ENCODE peak calls at places on chromosomes 13 and 19, in seven cellular contexts. A is foreskin fibroblast, P is GM12865, Y is neural progenitor cell, F is fibroblast of lung, D is GM13977, O is colonic mucosa. G is an unnamed sample.

GRCh38 chr19:51094696-51095279 is 12.1 kb upstream of the KLK14 start:
- DNase-seq in A (no peak), P (peak), Y (peak), F (no peak), D (peak), O (no peak), G (no peak)

GRCh38 chr19:12779162-12779993 is 4.0 kb upstream of the HOOK2 start:
- DNase-seq in A (peak), P (peak), Y (peak), F (peak), D (no peak), O (peak), G (no peak)

GRCh38 chr19:34124828-34125227 is 47.5 kb upstream of the LSM14A start:
- DNase-seq in A (no peak), P (no peak), Y (peak), F (no peak), D (no peak), O (no peak), G (no peak)

GRCh38 chr13:29359181-29359580 is 236.3 kb downstream of the SLC7A1 start:
- DNase-seq in A (no peak), P (no peak), Y (no peak), F (no peak), D (no peak), O (no peak), G (no peak)

GRCh38 chr19:50835103-50835784 is 1.9 kb upstream of the KLK15 start:
- DNase-seq in A (no peak), P (no peak), Y (no peak), F (peak), D (no peak), O (peak), G (no peak)

GRCh38 chr13:106034201-106034600 is 501.3 kb downstream of the EFNB2 start:
- DNase-seq in A (no peak), P (no peak), Y (no peak), F (peak), D (no peak), O (no peak), G (no peak)

GRCh38 chr13:50323440-50324070 is 308.3 kb downstream of the KCNRG start:
- DNase-seq in A (peak), P (no peak), Y (no peak), F (peak), D (no peak), O (no peak), G (no peak)

GRCh38 chr13:26558912-26559485 is 1.5 kb downstream of the WASF3 start:
- DNase-seq in A (no peak), P (no peak), Y (peak), F (no peak), D (no peak), O (no peak), G (no peak)

GRCh38 chr13:29111446-29111845 is 291.3 kb downstream of the MTUS2 start:
- DNase-seq in A (no peak), P (no peak), Y (no peak), F (no peak), D (no peak), O (no peak), G (no peak)

GRCh38 chr13:46934749-46935148 is 37.9 kb upstream of the HTR2A start:
- DNase-seq in A (no peak), P (peak), Y (no peak), F (no peak), D (no peak), O (no peak), G (no peak)

GRCh38 chr19:772730-773436 is 22.0 kb downstream of the MISP start:
- DNase-seq in A (no peak), P (no peak), Y (peak), F (no peak), D (no peak), O (no peak), G (no peak)

GRCh38 chr13:59437902-59438301 is 725.8 kb downstream of the DIAPH3 start:
- DNase-seq in A (no peak), P (no peak), Y (no peak), F (no peak), D (no peak), O (no peak), G (no peak)

GRCh38 chr19:13902993-13903555 is 2.8 kb downstream of the BRME1 start:
- DNase-seq in A (no peak), P (peak), Y (no peak), F (no peak), D (no peak), O (no peak), G (no peak)

GRCh38 chr19:45446295-45446694 is 21.5 kb upstream of the FOSB start:
- DNase-seq in A (no peak), P (peak), Y (peak), F (peak), D (peak), O (no peak), G (no peak)

GRCh38 chr13:23949200-23949599 is 51.9 kb upstream of the C1QTNF9B start:
- DNase-seq in A (no peak), P (no peak), Y (no peak), F (no peak), D (no peak), O (no peak), G (no peak)

GRCh38 chr13:84439108-84439507 is 556.8 kb upstream of the SLITRK1 start:
- DNase-seq in A (peak), P (no peak), Y (no peak), F (peak), D (no peak), O (no peak), G (no peak)

GRCh38 chr19:4456566-4456842 is 1.1 kb downstream of the UBXN6 start:
- DNase-seq in A (peak), P (no peak), Y (peak), F (peak), D (no peak), O (peak), G (no peak)

GRCh38 chr13:50898338-50898737 is 11.3 kb upstream of the RNASEH2B start:
- DNase-seq in A (no peak), P (no peak), Y (no peak), F (no peak), D (no peak), O (no peak), G (no peak)

GRCh38 chr19:41548954-41549688 is 26.8 kb upstream of the CEACAM21 start:
- DNase-seq in A (no peak), P (peak), Y (peak), F (no peak), D (peak), O (no peak), G (no peak)

GRCh38 chr13:92716749-92717148 is 509.9 kb upstream of the GPC6 start:
- DNase-seq in A (peak), P (no peak), Y (no peak), F (peak), D (no peak), O (no peak), G (no peak)

GRCh38 chr13:30654430-30654829 is 36.7 kb downstream of the USPL1 start:
- DNase-seq in A (no peak), P (no peak), Y (no peak), F (no peak), D (no peak), O (no peak), G (no peak)

GRCh38 chr13:45121421-45121820 is 1.1 kb downstream of the GTF2F2 start:
- DNase-seq in A (peak), P (peak), Y (peak), F (peak), D (peak), O (no peak), G (no peak)

GRCh38 chr19:3028305-3029069 is 593 bp downstream of the TLE2 start:
- DNase-seq in A (no peak), P (no peak), Y (peak), F (no peak), D (no peak), O (peak), G (no peak)

GRCh38 chr19:601790-602189 is 12.1 kb downstream of the HCN2 start:
- DNase-seq in A (no peak), P (no peak), Y (no peak), F (no peak), D (no peak), O (no peak), G (no peak)

GRCh38 chr19:48777720-48778119 is 22.4 kb downstream of the FGF21 start:
- DNase-seq in A (no peak), P (no peak), Y (no peak), F (no peak), D (no peak), O (no peak), G (no peak)

GRCh38 chr19:4375164-4375619 is 25.2 kb downstream of the SH3GL1 start:
- DNase-seq in A (no peak), P (no peak), Y (no peak), F (no peak), D (no peak), O (peak), G (no peak)

GRCh38 chr13:101942038-101942437 is 459.8 kb downstream of the FGF14 start:
- DNase-seq in A (no peak), P (peak), Y (peak), F (peak), D (no peak), O (peak), G (no peak)

GRCh38 chr13:76164290-76164689 is 528.2 kb downstream of the LMO7 start:
- DNase-seq in A (no peak), P (no peak), Y (no peak), F (no peak), D (no peak), O (no peak), G (no peak)

GRCh38 chr13:48160879-48161278 is 66.0 kb upstream of the MED4 start:
- DNase-seq in A (peak), P (no peak), Y (no peak), F (peak), D (no peak), O (no peak), G (no peak)

GRCh38 chr13:64925284-64925683 is 2304.9 kb downstream of the PCDH9 start:
- DNase-seq in A (no peak), P (peak), Y (peak), F (peak), D (no peak), O (no peak), G (no peak)

GRCh38 chr19:7597689-7598088 is 2.0 kb downstream of the CAMSAP3 start:
- DNase-seq in A (no peak), P (no peak), Y (no peak), F (no peak), D (no peak), O (no peak), G (no peak)
- TF ChIP-seq CTCF in A (no peak), P (no peak), Y (no peak), F (no peak), D (no peak), O (no peak), G (no peak)

GRCh38 chr19:29966594-29967249 is 24.7 kb downstream of the URI1 start:
- DNase-seq in A (no peak), P (peak), Y (no peak), F (peak), D (no peak), O (no peak), G (no peak)
- TF ChIP-seq CTCF in A (no peak), P (peak), Y (peak), F (peak), D (peak), O (no peak), G (no peak)

DNA sequence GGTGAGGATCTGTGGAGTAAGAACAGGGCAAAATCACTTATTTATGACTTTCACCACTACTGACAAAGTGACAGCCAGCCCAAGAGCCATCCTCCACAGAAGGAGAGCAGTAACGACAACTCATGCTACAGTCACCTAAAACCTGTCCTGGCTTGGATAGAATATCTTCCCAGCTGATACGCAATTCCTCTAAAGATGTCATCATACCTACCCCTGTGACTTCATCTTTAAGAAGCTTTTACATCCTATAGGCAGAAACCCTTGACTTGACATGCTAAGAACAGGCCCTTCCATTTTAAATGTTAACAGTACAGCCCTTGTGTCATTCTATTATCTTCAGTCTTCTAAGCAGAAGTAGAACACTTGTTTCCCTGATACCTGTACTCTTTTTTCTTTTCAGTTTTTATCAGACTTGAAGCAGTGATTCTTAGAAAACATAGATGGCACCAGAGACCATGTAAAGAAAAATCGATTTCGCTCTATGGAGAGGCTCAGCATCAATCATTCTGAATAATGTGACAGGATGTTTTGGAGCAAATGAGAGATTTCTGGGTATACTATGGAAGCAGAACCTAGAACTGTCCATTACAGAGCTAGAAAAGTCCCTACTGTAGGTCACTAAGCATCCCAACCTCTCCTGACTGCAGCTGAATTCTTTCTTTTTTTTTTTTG is 20.1 kb downstream of the STOML3 start:
- DNase-seq in A (no peak), P (no peak), Y (no peak), F (no peak), D (no peak), O (no peak), G (no peak)
- TF ChIP-seq CTCF in A (no peak), P (no peak), Y (peak), F (no peak), D (peak), O (no peak), G (no peak)

DNA sequence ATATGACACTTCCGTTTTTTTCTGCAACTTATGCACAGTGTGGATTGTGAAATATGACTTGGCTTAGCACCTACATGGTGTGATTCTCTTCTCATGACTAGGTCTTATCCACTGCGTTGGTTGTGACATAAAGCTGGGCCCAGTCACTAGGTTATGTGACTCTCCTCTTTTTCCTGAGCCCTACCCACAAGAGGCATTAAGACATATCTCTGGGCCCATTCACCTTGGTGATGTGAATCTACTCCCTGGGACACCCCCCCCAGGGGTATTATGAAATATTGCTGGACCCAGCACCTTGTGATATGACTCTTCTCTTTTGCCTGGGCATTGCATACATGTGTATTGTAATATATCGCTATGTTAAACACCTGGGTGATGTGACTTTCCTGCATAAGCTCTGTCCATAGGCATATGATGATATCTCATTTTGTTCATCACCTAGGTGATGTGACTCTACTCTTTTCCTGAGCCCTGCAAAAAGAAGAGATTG is 85.8 kb upstream of the ZNF43 start:
- DNase-seq in A (no peak), P (no peak), Y (no peak), F (no peak), D (no peak), O (no peak), G (no peak)
- TF ChIP-seq CTCF in A (no peak), P (no peak), Y (no peak), F (no peak), D (no peak), O (no peak), G (no peak)

GRCh38 chr13:97020194-97020593 is 25.9 kb upstream of the OXGR1 start:
- DNase-seq in A (no peak), P (no peak), Y (no peak), F (no peak), D (no peak), O (no peak), G (no peak)
- TF ChIP-seq CTCF in A (no peak), P (no peak), Y (no peak), F (no peak), D (no peak), O (no peak), G (no peak)

GRCh38 chr19:15666883-15667282 is 6.0 kb upstream of the CYP4F12 start:
- DNase-seq in A (no peak), P (no peak), Y (no peak), F (no peak), D (no peak), O (peak), G (no peak)

GRCh38 chr19:15666186-15666585 is 6.7 kb upstream of the CYP4F12 start:
- DNase-seq in A (no peak), P (no peak), Y (no peak), F (no peak), D (no peak), O (no peak), G (no peak)

DNA sequence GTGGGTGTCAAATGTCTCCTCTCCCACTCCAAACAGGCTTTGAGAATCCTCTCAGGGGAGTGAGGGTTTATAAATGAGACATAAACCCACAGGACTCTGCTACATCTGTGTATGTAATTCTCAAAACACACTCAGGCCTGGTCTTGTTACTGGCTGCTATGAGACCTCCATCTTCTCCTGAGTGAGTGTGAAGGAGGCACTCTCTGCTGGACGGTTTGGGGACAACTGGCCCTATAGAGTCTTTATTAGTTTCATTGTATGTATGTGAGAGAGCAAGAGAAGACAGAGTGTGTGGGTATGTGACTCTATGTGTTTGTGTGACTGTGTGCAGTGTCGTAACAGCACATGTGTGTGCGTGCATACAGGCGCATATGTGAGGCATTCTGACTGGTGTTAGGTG is 9.6 kb upstream of the CYP4F12 start:
- DNase-seq in A (no peak), P (no peak), Y (no peak), F (no peak), D (no peak), O (no peak), G (no peak)
- TF ChIP-seq CTCF in A (no peak), P (no peak), Y (no peak), F (no peak), D (no peak), O (no peak), G (no peak)

GRCh38 chr13:85798999-85799646 is at the start of gene SLITRK6:
- DNase-seq in A (peak), P (no peak), Y (peak), F (peak), D (no peak), O (peak), G (no peak)
- TF ChIP-seq CTCF in A (peak), P (no peak), Y (peak), F (peak), D (no peak), O (no peak), G (no peak)